ENCODE peak calls at places on chromosomes 5 and 9, in eight cellular contexts. V is colonic mucosa, L is left ventricle myocardium inferior, F is astrocyte of the spinal cord, Q is kidney epithelial cell, X is AG04449, C is fibroblast of the aortic adventitia, N is HepG2. J is an unnamed sample.

GRCh38 chr5:17426104-17426739 is 71.8 kb upstream of the TAF11L2 start:
- DNase-seq in C (no peak), V (no peak), N (no peak), F (no peak), X (no peak), L (no peak), Q (no peak), J (no peak)

GRCh38 chr5:59038169-59039002 is 455.5 kb downstream of the RAB3C start:
- DNase-seq in C (peak), X (no peak), F (peak), Q (no peak), L (no peak), V (no peak), N (no peak), J (no peak)

GRCh38 chr9:116208417-116209232 is 55.0 kb downstream of the PAPPA start:
- DNase-seq in F (peak), C (peak), N (no peak), V (no peak), Q (no peak), L (no peak), X (peak), J (peak)

GRCh38 chr9:113738506-113738897 is 137.6 kb upstream of the ZNF618 start:
- DNase-seq in L (no peak), Q (no peak), V (no peak), N (no peak), F (no peak), X (no peak), C (no peak), J (no peak)

GRCh38 chr5:149224282-149224681 is 47.4 kb upstream of the AFAP1L1 start:
- DNase-seq in X (no peak), Q (no peak), V (no peak), C (no peak), N (no peak), L (peak), F (no peak), J (no peak)

GRCh38 chr5:5040712-5041111 is 99.4 kb upstream of the ADAMTS16 start:
- DNase-seq in L (no peak), F (no peak), C (no peak), X (no peak), N (peak), V (no peak), Q (no peak), J (no peak)

GRCh38 chr5:31655491-31655890 is 16.6 kb downstream of the PDZD2 start:
- DNase-seq in F (no peak), V (no peak), N (no peak), Q (no peak), C (no peak), L (no peak), X (no peak), J (no peak)

GRCh38 chr9:86500667-86501435 is 146.6 kb upstream of the TUT7 start:
- DNase-seq in C (peak), L (no peak), F (peak), V (no peak), X (peak), Q (peak), N (no peak), J (peak)

GRCh38 chr5:373710-374602 is 52.4 kb downstream of the AHRR start:
- DNase-seq in Q (no peak), X (no peak), F (peak), N (no peak), V (peak), C (peak), L (peak), J (peak)

GRCh38 chr5:133781446-133781845 is 169.1 kb upstream of the FSTL4 start:
- DNase-seq in C (no peak), Q (no peak), F (no peak), V (no peak), N (no peak), L (no peak), X (no peak), J (no peak)

GRCh38 chr5:121503111-121503840 is 348.4 kb upstream of the FTMT start:
- DNase-seq in L (peak), X (no peak), Q (peak), N (peak), C (no peak), V (peak), F (peak), J (peak)

GRCh38 chr5:7348168-7348802 is 47.7 kb upstream of the ADCY2 start:
- DNase-seq in L (no peak), N (no peak), F (no peak), C (no peak), X (no peak), Q (no peak), V (no peak), J (no peak)

GRCh38 chr9:115333671-115334070 is 215.7 kb upstream of the TNC start:
- DNase-seq in Q (no peak), N (no peak), F (no peak), X (no peak), L (no peak), C (no peak), V (no peak), J (no peak)

GRCh38 chr9:24509850-24510249 is 35.8 kb downstream of the IZUMO3 start:
- DNase-seq in L (no peak), F (no peak), Q (no peak), X (no peak), V (no peak), C (no peak), N (no peak), J (no peak)

GRCh38 chr9:89597711-89598707 is 6.8 kb upstream of the GADD45G start:
- DNase-seq in F (peak), X (no peak), C (peak), V (peak), L (no peak), N (peak), Q (no peak), J (peak)

GRCh38 chr5:106171708-106172107 is 1499.0 kb downstream of the EFNA5 start:
- DNase-seq in V (no peak), X (no peak), N (no peak), Q (no peak), L (no peak), C (peak), F (peak), J (peak)

GRCh38 chr9:109379513-109379912 is 58.7 kb upstream of the EPB41L4B start:
- DNase-seq in Q (no peak), C (no peak), X (no peak), N (no peak), V (peak), L (no peak), F (no peak), J (no peak)

GRCh38 chr5:145936401-145937131 is at the start of gene SH3RF2:
- DNase-seq in N (peak), X (peak), Q (peak), L (peak), V (peak), F (peak), C (peak), J (peak)

GRCh38 chr5:1187950-1188334 is 13.5 kb upstream of the SLC6A19 start:
- DNase-seq in Q (no peak), L (peak), C (no peak), N (no peak), V (no peak), F (no peak), X (no peak), J (no peak)

GRCh38 chr5:16737173-16737572 is 120.4 kb upstream of the RETREG1 start:
- DNase-seq in C (no peak), Q (no peak), N (peak), L (no peak), F (no peak), V (no peak), X (no peak), J (no peak)

GRCh38 chr5:56206126-56206525 is 27.0 kb downstream of the ANKRD55 start:
- DNase-seq in X (peak), Q (no peak), C (peak), V (no peak), L (no peak), N (no peak), F (peak), J (peak)

GRCh38 chr5:31078931-31079330 is 114.6 kb upstream of the CDH6 start:
- DNase-seq in L (no peak), Q (no peak), X (no peak), F (no peak), N (no peak), V (no peak), C (peak), J (no peak)

GRCh38 chr9:135075234-135076142 is 12.0 kb upstream of the OLFM1 start:
- DNase-seq in V (peak), N (no peak), C (peak), L (peak), X (no peak), F (no peak), Q (no peak), J (no peak)

GRCh38 chr5:42423285-42424152 is at the start of gene GHR:
- DNase-seq in X (peak), L (peak), N (peak), Q (peak), V (peak), F (peak), C (peak), J (peak)

GRCh38 chr9:131194767-131195166 is 69.4 kb downstream of the NUP214 start:
- DNase-seq in C (no peak), X (no peak), F (no peak), N (no peak), V (no peak), L (no peak), Q (no peak), J (no peak)
- H3K4me3 ChIP-seq in C (no peak), X (no peak), F (no peak), N (no peak), V (no peak), L (no peak), Q (no peak), J (no peak)

DNA sequence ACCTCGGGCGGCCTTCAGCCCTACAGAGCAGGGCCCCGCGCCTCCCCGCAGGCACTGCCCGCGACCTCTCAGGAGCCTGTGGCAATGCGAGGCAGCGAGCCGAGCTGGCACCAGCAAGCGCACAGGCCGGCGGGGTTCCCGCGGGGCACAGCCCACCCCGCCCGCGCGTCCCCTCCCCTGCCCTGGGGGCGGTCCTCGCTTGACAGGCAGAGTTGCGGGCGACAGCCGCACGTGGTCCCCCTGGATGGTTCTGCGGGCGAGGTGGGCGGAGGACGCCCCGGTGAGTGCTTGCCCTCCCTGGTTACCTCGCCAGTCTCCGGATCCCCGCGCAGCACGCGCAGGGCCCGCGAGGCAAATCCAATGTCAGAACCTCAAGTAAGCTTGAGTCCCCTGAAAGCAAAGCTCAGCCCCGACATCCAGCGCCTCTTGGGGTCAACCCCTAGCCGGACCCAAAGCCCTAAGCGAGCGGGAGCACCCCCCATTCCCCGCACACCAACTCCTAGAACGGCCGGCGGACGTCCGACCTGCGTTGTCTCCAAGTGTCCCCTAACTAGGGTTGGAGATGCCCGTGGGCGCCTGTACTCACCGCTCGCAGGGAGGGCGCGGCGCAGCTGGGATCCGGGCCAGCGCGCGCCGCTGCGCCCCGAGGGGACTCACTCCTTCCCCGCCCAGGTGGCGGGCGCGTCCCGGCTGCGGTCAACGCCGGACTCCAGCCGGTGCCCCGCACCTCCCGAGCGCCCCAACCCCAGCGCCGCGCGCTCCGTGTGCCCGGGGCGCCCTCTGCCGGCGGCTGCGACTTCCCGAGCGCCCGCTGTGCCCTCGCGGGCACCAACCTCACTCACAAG is at the start of gene DRD1:
- DNase-seq in X (no peak), F (peak), L (no peak), C (peak), Q (no peak), N (no peak), V (peak), J (peak)
- TF ChIP-seq CTCF in X (peak), F (peak), L (peak), C (peak), Q (no peak), N (no peak), V (peak), J (peak)

GRCh38 chr5:128109138-128109537 is 25.6 kb downstream of the SLC12A2 start:
- DNase-seq in L (peak), N (no peak), F (no peak), V (peak), C (no peak), X (no peak), Q (no peak), J (no peak)
- H3K4me3 ChIP-seq in L (no peak), N (no peak), F (no peak), V (no peak), C (no peak), X (no peak), Q (no peak), J (no peak)

DNA sequence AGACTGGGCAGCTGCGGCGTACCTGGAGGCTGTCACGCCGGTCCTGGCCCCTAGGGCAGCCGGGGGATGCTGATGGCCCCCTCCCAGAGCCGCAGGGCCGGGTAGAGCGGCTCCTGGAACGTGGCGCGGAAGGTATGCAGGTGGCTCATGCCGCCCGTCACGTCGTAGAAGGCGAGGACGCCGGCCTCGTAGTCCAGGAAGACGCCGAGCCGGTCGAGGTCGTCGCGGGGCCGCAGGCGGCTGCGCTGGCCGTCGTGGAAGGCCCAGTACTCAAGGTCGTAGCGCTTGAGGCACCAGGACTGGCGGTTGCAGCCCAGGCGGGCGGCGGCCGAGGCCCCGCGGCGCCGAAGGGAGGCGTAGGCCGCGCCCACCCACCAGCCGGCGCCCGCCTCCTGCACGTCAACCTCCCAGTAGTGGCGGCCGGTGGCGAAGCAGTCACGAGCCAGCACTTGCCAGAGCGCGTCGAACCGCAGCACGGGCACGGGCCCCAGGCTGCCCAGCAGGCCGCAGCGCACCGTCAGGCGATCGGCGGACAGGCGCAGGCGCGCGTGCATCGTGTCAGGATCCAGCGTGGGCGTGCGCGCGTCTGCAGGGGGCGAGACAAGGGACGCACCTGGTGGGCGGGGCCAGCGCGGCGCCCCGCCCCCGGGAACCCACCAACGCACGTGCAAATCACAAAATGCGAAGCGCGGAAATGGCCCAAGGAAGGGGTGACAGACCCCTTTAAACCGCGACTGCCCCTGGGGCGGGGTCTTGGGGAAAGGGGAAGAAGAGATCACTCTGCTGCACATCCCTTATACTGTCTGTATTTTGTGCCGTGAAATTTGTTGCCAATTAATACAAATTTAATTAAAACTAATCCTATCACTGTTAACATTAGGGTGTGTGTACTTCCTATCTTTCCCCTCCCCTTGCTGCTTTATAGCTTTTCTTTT is 31.2 kb downstream of the NANS start:
- DNase-seq in Q (no peak), N (no peak), X (no peak), C (peak), L (peak), V (no peak), F (peak), J (peak)
- TF ChIP-seq CTCF in Q (no peak), N (no peak), X (no peak), C (no peak), L (no peak), V (no peak), F (no peak), J (no peak)

GRCh38 chr5:141522301-141522700 is 33.4 kb downstream of the PCDHGC5 start:
- DNase-seq in L (no peak), C (no peak), Q (no peak), F (no peak), X (no peak), N (no peak), V (no peak), J (no peak)

GRCh38 chr5:141519605-141520288 is 30.9 kb downstream of the PCDHGC5 start:
- DNase-seq in C (no peak), L (no peak), X (no peak), N (no peak), F (peak), V (no peak), Q (no peak), J (no peak)

GRCh38 chr5:141523991-141524390 is 35.1 kb downstream of the PCDHGC5 start:
- DNase-seq in F (no peak), L (no peak), X (no peak), N (no peak), Q (no peak), C (no peak), V (no peak), J (no peak)

GRCh38 chr5:141518616-141519015 is 29.7 kb downstream of the PCDHGC5 start:
- DNase-seq in N (no peak), C (no peak), F (no peak), L (no peak), Q (no peak), X (no peak), V (no peak), J (no peak)

DNA sequence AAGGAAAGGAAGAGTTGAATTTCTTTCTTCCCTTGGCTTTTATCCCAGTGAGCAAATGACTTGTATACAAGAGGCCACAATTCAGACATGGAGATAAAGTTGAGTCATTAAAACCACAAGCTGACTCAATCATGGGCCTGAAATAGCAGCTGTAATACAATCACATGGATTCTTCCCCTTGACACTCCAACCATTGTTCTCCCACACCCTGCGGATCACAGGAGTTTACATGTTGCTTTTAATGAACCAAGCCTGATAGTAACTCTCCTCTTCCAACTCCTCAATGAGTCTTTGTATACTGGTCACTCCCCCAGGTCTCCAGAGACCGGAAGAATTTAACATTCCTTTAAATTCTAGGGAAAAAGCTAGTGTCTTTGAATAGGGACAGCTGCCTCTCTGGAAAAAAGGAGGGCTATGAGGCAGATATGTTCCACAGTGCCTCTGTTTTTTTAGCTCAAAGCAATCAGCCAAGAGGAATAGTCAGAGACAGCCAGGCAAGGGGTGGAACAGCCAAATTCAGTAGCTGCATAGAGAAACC is 32.4 kb downstream of the PCDHGC5 start:
- DNase-seq in V (peak), N (peak), C (peak), Q (peak), L (no peak), F (peak), X (peak), J (peak)
- H3K4me3 ChIP-seq in V (no peak), N (no peak), C (no peak), Q (no peak), L (no peak), F (no peak), X (no peak), J (no peak)

GRCh38 chr9:81787747-81788632 is 98.6 kb upstream of the TLE1 start:
- DNase-seq in Q (peak), L (no peak), X (peak), C (peak), V (peak), N (peak), F (peak), J (peak)
- TF ChIP-seq CTCF in Q (no peak), L (no peak), X (peak), C (peak), V (no peak), N (no peak), F (peak), J (peak)

DNA sequence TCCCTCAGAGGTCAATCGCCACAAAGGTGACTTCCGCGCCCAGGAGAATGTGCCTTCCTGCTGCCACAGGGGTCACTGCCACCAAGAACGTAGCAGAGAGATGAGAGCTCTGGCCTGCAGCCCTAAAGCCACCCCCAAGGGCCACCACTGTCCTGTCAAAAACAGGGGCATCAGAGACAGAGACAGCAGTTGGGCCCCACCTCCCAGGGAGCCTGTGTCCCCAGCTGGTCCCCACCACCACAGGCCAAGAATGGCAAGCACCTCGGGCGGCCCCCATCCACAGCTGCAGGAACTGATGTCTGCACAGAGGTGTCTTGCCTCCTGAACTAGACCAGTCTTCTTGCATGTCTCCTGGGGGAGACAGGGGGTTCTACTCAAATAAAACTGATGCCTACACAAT is 5.8 kb downstream of the SPATA31E1 start:
- DNase-seq in F (no peak), V (no peak), Q (no peak), C (no peak), X (no peak), N (no peak), L (no peak), J (no peak)
- H3K4me3 ChIP-seq in F (no peak), V (no peak), Q (no peak), C (no peak), X (no peak), N (no peak), L (no peak), J (no peak)

DNA sequence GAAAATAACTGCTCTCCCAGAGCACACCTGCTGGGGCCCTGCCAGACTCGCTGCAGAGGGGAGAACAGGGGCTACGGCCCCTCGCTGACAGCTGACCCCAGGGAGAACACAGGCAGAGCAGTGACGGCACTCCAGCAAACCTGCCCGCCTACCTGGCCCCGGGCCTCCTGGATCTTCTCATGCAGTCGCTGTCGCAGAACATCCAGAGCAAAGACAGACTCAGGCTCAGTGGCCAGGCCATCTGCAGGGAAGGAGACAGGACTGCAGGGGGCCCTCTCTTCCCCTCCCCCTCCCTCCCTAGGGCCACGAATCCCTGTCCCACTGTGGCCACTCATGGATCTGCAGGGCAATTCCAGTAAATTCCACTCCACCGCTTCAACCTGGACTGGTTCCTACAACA is 2.4 kb downstream of the SURF6 start:
- DNase-seq in L (peak), Q (no peak), F (no peak), C (no peak), N (no peak), V (no peak), X (no peak), J (no peak)
- TF ChIP-seq CTCF in L (no peak), Q (no peak), F (no peak), C (no peak), N (no peak), V (no peak), X (no peak), J (no peak)